ENCODE peak calls at places on chromosomes 6 and 20, in four cellular contexts. P is activated CD4-positive, alpha-beta T cell treated with anti-CD3 and anti-CD28 coated beads, Interleukin-2, amount 50 U/mL, for 24 hours; K is left ventricle myocardium superior; I is GM10248. Z is an unnamed sample.

GRCh38 chr6:132466952-132467351 is 46.0 kb downstream of the STX7 start:
- DNase-seq in P (no peak), K (no peak), I (no peak), Z (no peak)

GRCh38 chr6:109055771-109056235 is 38.8 kb downstream of the SESN1 start:
- DNase-seq in P (no peak), K (no peak), I (no peak), Z (no peak)

GRCh38 chr20:63642518-63643247 is 10.5 kb downstream of the STMN3 start:
- DNase-seq in P (no peak), K (no peak), I (no peak), Z (no peak)

GRCh38 chr6:16481680-16482079 is 243.3 kb downstream of the GMPR start:
- DNase-seq in P (no peak), K (no peak), I (no peak), Z (no peak)

GRCh38 chr6:147170269-147170668 is 33.9 kb upstream of the STXBP5 start:
- DNase-seq in P (no peak), K (no peak), I (no peak), Z (peak)

GRCh38 chr6:15547379-15547778 is 115.4 kb downstream of the DTNBP1 start:
- DNase-seq in P (no peak), K (no peak), I (no peak), Z (no peak)

GRCh38 chr20:46117704-46118467 is at the start of gene CD40:
- DNase-seq in P (peak), K (peak), I (peak), Z (peak)

GRCh38 chr6:12232339-12232738 is 57.8 kb upstream of the EDN1 start:
- DNase-seq in P (no peak), K (no peak), I (no peak), Z (no peak)

GRCh38 chr20:64103871-64104666 is 3.3 kb downstream of the NPBWR2 start:
- DNase-seq in P (no peak), K (peak), I (no peak), Z (no peak)

GRCh38 chr6:2578729-2579128 is 172.0 kb downstream of the MYLK4 start:
- DNase-seq in P (no peak), K (no peak), I (no peak), Z (no peak)

GRCh38 chr6:112909781-112910180 is 562.7 kb downstream of the RFPL4B start:
- DNase-seq in P (no peak), K (no peak), I (no peak), Z (peak)

GRCh38 chr6:101502818-101503217 is 109.3 kb downstream of the GRIK2 start:
- DNase-seq in P (no peak), K (no peak), I (no peak), Z (no peak)

GRCh38 chr6:299050-299980 is 7.0 kb downstream of the DUSP22 start:
- DNase-seq in P (no peak), K (no peak), I (no peak), Z (no peak)